ENCODE peak calls at places on chromosomes 13 and 19, in ten cellular contexts. One of them, this sample, is unnamed.

GRCh38 chr13:109655611-109656010 is 130.8 kb downstream of the IRS2 start:
- DNase-seq in GM23338: no peak
- DNase-seq in mammary epithelial cell: no peak
- DNase-seq in heart left ventricle: no peak
- DNase-seq in SK-N-SH: peak
- DNase-seq in endothelial cell: no peak
- DNase-seq in B cell: no peak
- DNase-seq in heart right ventricle: no peak
- DNase-seq in lower leg skin: no peak
- DNase-seq in Peyer's patch: no peak
- DNase-seq in this sample: no peak

GRCh38 chr19:47036233-47036651 is 12.2 kb downstream of the TMEM160 start:
- DNase-seq in Peyer's patch: no peak
- DNase-seq in lower leg skin: no peak
- DNase-seq in B cell: no peak
- DNase-seq in endothelial cell: no peak
- DNase-seq in GM23338: no peak
- DNase-seq in heart left ventricle: no peak
- DNase-seq in mammary epithelial cell: no peak
- DNase-seq in heart right ventricle: no peak
- DNase-seq in SK-N-SH: no peak
- DNase-seq in this sample: peak

GRCh38 chr13:89550842-89551422 is 1796.6 kb upstream of the MIR17HG start:
- DNase-seq in Peyer's patch: no peak
- DNase-seq in GM23338: no peak
- DNase-seq in B cell: no peak
- DNase-seq in SK-N-SH: no peak
- DNase-seq in heart right ventricle: no peak
- DNase-seq in lower leg skin: no peak
- DNase-seq in endothelial cell: no peak
- DNase-seq in mammary epithelial cell: peak
- DNase-seq in heart left ventricle: no peak
- DNase-seq in this sample: no peak

GRCh38 chr13:87884874-87885273 is 213.7 kb downstream of the SLITRK5 start:
- DNase-seq in GM23338: peak
- DNase-seq in SK-N-SH: peak
- DNase-seq in Peyer's patch: no peak
- DNase-seq in endothelial cell: peak
- DNase-seq in mammary epithelial cell: no peak
- DNase-seq in heart right ventricle: no peak
- DNase-seq in lower leg skin: no peak
- DNase-seq in heart left ventricle: no peak
- DNase-seq in B cell: no peak
- DNase-seq in this sample: no peak

GRCh38 chr19:13024958-13025653 is 29.8 kb downstream of the NFIX start:
- DNase-seq in heart right ventricle: no peak
- DNase-seq in endothelial cell: peak
- DNase-seq in SK-N-SH: no peak
- DNase-seq in B cell: no peak
- DNase-seq in lower leg skin: no peak
- DNase-seq in Peyer's patch: no peak
- DNase-seq in GM23338: peak
- DNase-seq in heart left ventricle: no peak
- DNase-seq in mammary epithelial cell: peak
- DNase-seq in this sample: no peak

GRCh38 chr13:110471156-110471832 is 90.2 kb downstream of the RAB20 start:
- DNase-seq in heart left ventricle: no peak
- DNase-seq in lower leg skin: no peak
- DNase-seq in heart right ventricle: no peak
- DNase-seq in B cell: peak
- DNase-seq in SK-N-SH: peak
- DNase-seq in GM23338: no peak
- DNase-seq in mammary epithelial cell: no peak
- DNase-seq in Peyer's patch: peak
- DNase-seq in endothelial cell: no peak
- DNase-seq in this sample: peak

GRCh38 chr19:11091343-11092153 is 2.3 kb downstream of the LDLR start:
- DNase-seq in mammary epithelial cell: peak
- DNase-seq in GM23338: peak
- DNase-seq in endothelial cell: peak
- DNase-seq in SK-N-SH: no peak
- DNase-seq in Peyer's patch: peak
- DNase-seq in heart right ventricle: peak
- DNase-seq in lower leg skin: peak
- DNase-seq in heart left ventricle: peak
- DNase-seq in B cell: no peak
- DNase-seq in this sample: peak

GRCh38 chr19:48398329-48399235 is 5.1 kb downstream of the GRIN2D start:
- DNase-seq in heart left ventricle: peak
- DNase-seq in GM23338: peak
- DNase-seq in Peyer's patch: peak
- DNase-seq in mammary epithelial cell: peak
- DNase-seq in endothelial cell: peak
- DNase-seq in B cell: peak
- DNase-seq in SK-N-SH: peak
- DNase-seq in heart right ventricle: peak
- DNase-seq in lower leg skin: peak
- DNase-seq in this sample: peak

GRCh38 chr13:89574077-89574476 is 1773.4 kb upstream of the MIR17HG start:
- DNase-seq in Peyer's patch: no peak
- DNase-seq in mammary epithelial cell: no peak
- DNase-seq in GM23338: no peak
- DNase-seq in heart left ventricle: no peak
- DNase-seq in endothelial cell: no peak
- DNase-seq in lower leg skin: no peak
- DNase-seq in B cell: no peak
- DNase-seq in SK-N-SH: no peak
- DNase-seq in heart right ventricle: no peak
- DNase-seq in this sample: no peak

GRCh38 chr19:16516381-16516780 is 20.2 kb downstream of the C19orf44 start:
- DNase-seq in SK-N-SH: no peak
- DNase-seq in B cell: no peak
- DNase-seq in GM23338: no peak
- DNase-seq in mammary epithelial cell: no peak
- DNase-seq in Peyer's patch: no peak
- DNase-seq in endothelial cell: no peak
- DNase-seq in heart left ventricle: no peak
- DNase-seq in heart right ventricle: no peak
- DNase-seq in lower leg skin: no peak
- DNase-seq in this sample: no peak

DNA sequence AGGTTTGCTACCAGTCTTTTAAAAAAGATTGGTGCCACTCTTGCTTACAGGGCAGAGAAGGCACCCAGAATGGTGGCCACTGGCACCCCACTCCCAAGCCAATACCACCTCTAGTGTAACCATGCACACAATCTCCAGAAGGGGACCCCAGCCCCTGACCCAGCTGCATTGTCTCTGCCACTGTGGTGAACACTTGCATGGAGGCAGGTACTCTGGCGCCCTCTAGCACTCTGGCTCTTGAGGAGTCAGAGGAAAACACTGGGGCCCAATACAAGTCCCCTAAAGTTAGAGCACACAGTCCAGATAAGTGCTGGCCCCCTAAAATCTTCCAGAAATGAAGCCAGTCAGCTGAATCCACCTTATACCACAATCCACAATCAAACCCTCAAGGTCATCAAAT is 6.0 kb downstream of the ERVV-1 start:
- DNase-seq in heart left ventricle: no peak
- DNase-seq in endothelial cell: peak
- DNase-seq in mammary epithelial cell: no peak
- DNase-seq in lower leg skin: peak
- DNase-seq in SK-N-SH: no peak
- DNase-seq in B cell: no peak
- DNase-seq in Peyer's patch: no peak
- DNase-seq in heart right ventricle: no peak
- DNase-seq in GM23338: peak
- DNase-seq in this sample: no peak
- TF ChIP-seq CTCF in heart left ventricle: no peak
- TF ChIP-seq CTCF in endothelial cell: no peak
- TF ChIP-seq CTCF in mammary epithelial cell: no peak
- TF ChIP-seq CTCF in lower leg skin: no peak
- TF ChIP-seq CTCF in SK-N-SH: no peak
- TF ChIP-seq CTCF in B cell: no peak
- TF ChIP-seq CTCF in Peyer's patch: no peak
- TF ChIP-seq CTCF in heart right ventricle: no peak
- TF ChIP-seq CTCF in GM23338: peak
- TF ChIP-seq CTCF in this sample: no peak

GRCh38 chr19:58372311-58373133 is 8.3 kb downstream of the ZNF837 start:
- DNase-seq in mammary epithelial cell: no peak
- DNase-seq in GM23338: peak
- DNase-seq in heart right ventricle: no peak
- DNase-seq in SK-N-SH: no peak
- DNase-seq in heart left ventricle: no peak
- DNase-seq in endothelial cell: no peak
- DNase-seq in B cell: no peak
- DNase-seq in Peyer's patch: no peak
- DNase-seq in lower leg skin: no peak
- DNase-seq in this sample: no peak
- TF ChIP-seq CTCF in mammary epithelial cell: no peak
- TF ChIP-seq CTCF in GM23338: peak
- TF ChIP-seq CTCF in heart right ventricle: no peak
- TF ChIP-seq CTCF in SK-N-SH: peak
- TF ChIP-seq CTCF in heart left ventricle: no peak
- TF ChIP-seq CTCF in endothelial cell: peak
- TF ChIP-seq CTCF in B cell: no peak
- TF ChIP-seq CTCF in Peyer's patch: no peak
- TF ChIP-seq CTCF in lower leg skin: no peak
- TF ChIP-seq CTCF in this sample: no peak

DNA sequence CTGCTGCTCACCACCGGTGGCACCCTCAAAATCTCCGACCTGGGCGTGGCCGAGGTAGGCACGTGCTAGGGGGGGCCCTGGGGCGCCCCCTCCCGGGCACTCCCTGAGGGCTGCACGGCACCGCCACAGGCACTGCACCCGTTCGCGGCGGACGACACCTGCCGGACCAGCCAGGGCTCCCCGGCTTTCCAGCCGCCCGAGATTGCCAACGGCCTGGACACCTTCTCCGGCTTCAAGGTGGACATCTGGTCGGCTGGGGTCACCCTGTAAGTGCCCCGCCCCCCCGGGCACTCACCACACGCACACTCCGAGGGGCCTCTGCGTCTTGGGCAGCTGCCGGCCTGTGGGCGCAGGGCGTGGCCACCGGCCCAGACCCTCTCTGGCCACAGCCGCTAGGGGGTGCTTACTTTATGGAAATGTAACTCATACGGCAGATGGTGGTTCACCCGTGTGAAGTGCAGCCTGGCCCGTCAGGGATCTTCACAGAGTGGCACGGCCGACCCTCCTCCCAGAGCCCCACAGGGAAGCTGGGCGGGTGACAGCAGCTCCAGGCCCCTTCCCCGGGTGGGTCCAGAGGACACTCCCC is 15.0 kb downstream of the STK11 start:
- DNase-seq in heart right ventricle: no peak
- DNase-seq in lower leg skin: no peak
- DNase-seq in mammary epithelial cell: no peak
- DNase-seq in SK-N-SH: peak
- DNase-seq in GM23338: no peak
- DNase-seq in B cell: no peak
- DNase-seq in heart left ventricle: no peak
- DNase-seq in endothelial cell: no peak
- DNase-seq in Peyer's patch: no peak
- DNase-seq in this sample: no peak
- TF ChIP-seq CTCF in heart right ventricle: no peak
- TF ChIP-seq CTCF in lower leg skin: no peak
- TF ChIP-seq CTCF in mammary epithelial cell: no peak
- TF ChIP-seq CTCF in SK-N-SH: peak
- TF ChIP-seq CTCF in GM23338: peak
- TF ChIP-seq CTCF in B cell: no peak
- TF ChIP-seq CTCF in heart left ventricle: no peak
- TF ChIP-seq CTCF in endothelial cell: no peak
- TF ChIP-seq CTCF in Peyer's patch: no peak
- TF ChIP-seq CTCF in this sample: no peak

GRCh38 chr13:105139048-105139379 is 1396.4 kb downstream of the EFNB2 start:
- DNase-seq in heart left ventricle: no peak
- DNase-seq in B cell: no peak
- DNase-seq in SK-N-SH: no peak
- DNase-seq in GM23338: no peak
- DNase-seq in Peyer's patch: no peak
- DNase-seq in mammary epithelial cell: no peak
- DNase-seq in endothelial cell: no peak
- DNase-seq in heart right ventricle: no peak
- DNase-seq in lower leg skin: no peak
- DNase-seq in this sample: no peak

GRCh38 chr13:105142556-105142955 is 1392.9 kb downstream of the EFNB2 start:
- DNase-seq in B cell: no peak
- DNase-seq in heart left ventricle: no peak
- DNase-seq in mammary epithelial cell: no peak
- DNase-seq in SK-N-SH: no peak
- DNase-seq in endothelial cell: no peak
- DNase-seq in heart right ventricle: no peak
- DNase-seq in lower leg skin: no peak
- DNase-seq in Peyer's patch: no peak
- DNase-seq in GM23338: no peak
- DNase-seq in this sample: no peak

GRCh38 chr13:105135852-105136251 is 1399.6 kb downstream of the EFNB2 start:
- DNase-seq in Peyer's patch: no peak
- DNase-seq in lower leg skin: no peak
- DNase-seq in endothelial cell: no peak
- DNase-seq in heart left ventricle: no peak
- DNase-seq in SK-N-SH: peak
- DNase-seq in GM23338: no peak
- DNase-seq in heart right ventricle: no peak
- DNase-seq in mammary epithelial cell: no peak
- DNase-seq in B cell: no peak
- DNase-seq in this sample: no peak

GRCh38 chr13:105144020-105144419 is 1391.4 kb downstream of the EFNB2 start:
- DNase-seq in GM23338: peak
- DNase-seq in B cell: no peak
- DNase-seq in lower leg skin: no peak
- DNase-seq in endothelial cell: no peak
- DNase-seq in Peyer's patch: no peak
- DNase-seq in mammary epithelial cell: no peak
- DNase-seq in heart right ventricle: no peak
- DNase-seq in SK-N-SH: no peak
- DNase-seq in heart left ventricle: no peak
- DNase-seq in this sample: no peak

GRCh38 chr13:105139380-105140285 is 1395.8 kb downstream of the EFNB2 start:
- DNase-seq in GM23338: peak
- DNase-seq in SK-N-SH: no peak
- DNase-seq in Peyer's patch: peak
- DNase-seq in mammary epithelial cell: no peak
- DNase-seq in B cell: peak
- DNase-seq in heart right ventricle: peak
- DNase-seq in endothelial cell: no peak
- DNase-seq in lower leg skin: peak
- DNase-seq in heart left ventricle: peak
- DNase-seq in this sample: no peak
- TF ChIP-seq CTCF in GM23338: peak
- TF ChIP-seq CTCF in SK-N-SH: no peak
- TF ChIP-seq CTCF in Peyer's patch: no peak
- TF ChIP-seq CTCF in mammary epithelial cell: no peak
- TF ChIP-seq CTCF in B cell: peak
- TF ChIP-seq CTCF in heart right ventricle: peak
- TF ChIP-seq CTCF in endothelial cell: no peak
- TF ChIP-seq CTCF in lower leg skin: no peak
- TF ChIP-seq CTCF in heart left ventricle: no peak
- TF ChIP-seq CTCF in this sample: no peak

GRCh38 chr19:9498183-9498902 is at the start of gene ZNF560:
- DNase-seq in GM23338: peak
- DNase-seq in SK-N-SH: peak
- DNase-seq in heart right ventricle: no peak
- DNase-seq in lower leg skin: no peak
- DNase-seq in mammary epithelial cell: peak
- DNase-seq in B cell: no peak
- DNase-seq in Peyer's patch: no peak
- DNase-seq in endothelial cell: no peak
- DNase-seq in heart left ventricle: no peak
- DNase-seq in this sample: no peak
- TF ChIP-seq CTCF in GM23338: no peak
- TF ChIP-seq CTCF in SK-N-SH: no peak
- TF ChIP-seq CTCF in heart right ventricle: no peak
- TF ChIP-seq CTCF in lower leg skin: no peak
- TF ChIP-seq CTCF in mammary epithelial cell: no peak
- TF ChIP-seq CTCF in B cell: no peak
- TF ChIP-seq CTCF in Peyer's patch: no peak
- TF ChIP-seq CTCF in endothelial cell: no peak
- TF ChIP-seq CTCF in heart left ventricle: no peak
- TF ChIP-seq CTCF in this sample: no peak

This sample was measured in body of pancreas.